ENCODE peak calls at places on chromosome 13, in nine cellular contexts. F is Peyer's patch; A is stimulated activated CD8-positive, alpha-beta memory T cell treated with anti-CD3 and anti-CD28 coated beads, Interleukin-2, amount 100 ng/mL, for 1 hour; X is CD4-positive, alpha-beta memory T cell; U is neural crest cell; S is activated CD8-positive, alpha-beta T cell treated with anti-CD3 and anti-CD28 coated beads for 36 hours; M is stimulated activated CD4-positive, alpha-beta T cell treated with anti-CD3 and anti-CD28 coated beads, Interleukin-1b, Interleukin-23, amount 100 ng/mL, for 1 hour; O is heart right ventricle; K is HL-60. L is an unnamed sample.

GRCh38 chr13:25046985-25047660 is 48.8 kb upstream of the PABPC3 start:
- DNase-seq in F (no peak), A (no peak), X (no peak), U (peak; percentile 67), S (no peak), M (no peak), O (no peak), K (no peak), L (no peak)

GRCh38 chr13:38635030-38635429 is 51.8 kb upstream of the FREM2 start:
- DNase-seq in F (no peak), A (no peak), X (no peak), U (no peak), S (no peak), M (no peak), O (no peak), K (no peak), L (no peak)

GRCh38 chr13:33348366-33348765 is 62.8 kb upstream of the STARD13 start:
- DNase-seq in F (no peak), A (no peak), X (no peak), U (no peak), S (no peak), M (no peak), O (no peak), K (no peak), L (no peak)

GRCh38 chr13:113608246-113608635 is 23.7 kb downstream of the TFDP1 start:
- DNase-seq in F (no peak), A (no peak), X (no peak), U (no peak), S (no peak), M (no peak), O (no peak), K (no peak), L (no peak)

GRCh38 chr13:49340161-49340560 is 92.4 kb downstream of the CDADC1 start:
- DNase-seq in F (no peak), A (no peak), X (no peak), U (no peak), S (no peak), M (no peak), O (no peak), K (no peak), L (no peak)

GRCh38 chr13:102280366-102280765 is 121.5 kb downstream of the FGF14 start:
- DNase-seq in F (no peak), A (no peak), X (no peak), U (no peak), S (no peak), M (no peak), O (no peak), K (no peak), L (no peak)

GRCh38 chr13:30103161-30103858 is 204.0 kb downstream of the KATNAL1 start:
- DNase-seq in F (no peak), A (no peak), X (no peak), U (no peak), S (no peak), M (no peak), O (no peak), K (peak; percentile 56), L (no peak)

GRCh38 chr13:27476943-27477681 is 26.7 kb upstream of the MTIF3 start:
- DNase-seq in F (no peak), A (no peak), X (no peak), U (no peak), S (no peak), M (no peak), O (no peak), K (no peak), L (no peak)

GRCh38 chr13:45374917-45375316 is 33.9 kb upstream of the TPT1 start:
- DNase-seq in F (no peak), A (no peak), X (no peak), U (no peak), S (no peak), M (no peak), O (no peak), K (no peak), L (no peak)

GRCh38 chr13:44142540-44142867 is 231.1 kb upstream of the SERP2 start:
- DNase-seq in F (no peak), A (no peak), X (no peak), U (no peak), S (no peak), M (no peak), O (no peak), K (no peak), L (no peak)

GRCh38 chr13:39405596-39405995 is 197.4 kb downstream of the LHFPL6 start:
- DNase-seq in F (no peak), A (no peak), X (no peak), U (no peak), S (no peak), M (no peak), O (no peak), K (no peak), L (no peak)

GRCh38 chr13:76697277-76697676 is 188.9 kb downstream of the KCTD12 start:
- DNase-seq in F (no peak), A (no peak), X (no peak), U (no peak), S (no peak), M (no peak), O (no peak), K (no peak), L (no peak)

GRCh38 chr13:103100795-103101194 is 34.6 kb upstream of the SLC10A2 start:
- DNase-seq in F (no peak), A (no peak), X (no peak), U (no peak), S (no peak), M (no peak), O (no peak), K (no peak), L (no peak)

GRCh38 chr13:32330438-32330837 is 15.1 kb downstream of the BRCA2 start:
- DNase-seq in F (no peak), A (no peak), X (no peak), U (no peak), S (no peak), M (no peak), O (no peak), K (no peak), L (no peak)

GRCh38 chr13:48858523-48858922 is 117.2 kb upstream of the FNDC3A start:
- DNase-seq in F (no peak), A (no peak), X (no peak), U (no peak), S (no peak), M (no peak), O (no peak), K (no peak), L (no peak)

GRCh38 chr13:50125556-50126377 is 110.5 kb downstream of the KCNRG start:
- DNase-seq in F (peak; percentile 97), A (peak; percentile 73), X (peak; percentile 83), U (peak; percentile 41), S (peak; percentile 90), M (peak; percentile 82), O (peak; percentile 94), K (peak; percentile 85), L (peak; percentile 89)

GRCh38 chr13:97372929-97373328 is 61.0 kb upstream of the RAP2A start:
- DNase-seq in F (no peak), A (no peak), X (no peak), U (no peak), S (no peak), M (no peak), O (no peak), K (no peak), L (no peak)

GRCh38 chr13:32264407-32264806 is 50.8 kb downstream of the ZAR1L start:
- DNase-seq in F (no peak), A (no peak), X (no peak), U (no peak), S (no peak), M (no peak), O (peak; percentile 69), K (no peak), L (no peak)

GRCh38 chr13:76885203-76886004 is 801 bp downstream of the KCTD12 start:
- DNase-seq in F (peak; percentile 73), A (peak; percentile 24), X (peak; percentile 56), U (peak; percentile 40), S (peak; percentile 66), M (peak; percentile 7), O (peak; percentile 71), K (no peak), L (no peak)

GRCh38 chr13:48750588-48751383 is 97.1 kb downstream of the CYSLTR2 start:
- DNase-seq in F (no peak), A (no peak), X (no peak), U (no peak), S (no peak), M (no peak), O (peak; percentile 42), K (no peak), L (no peak)

GRCh38 chr13:42525035-42525504 is 48.9 kb upstream of the TNFSF11 start:
- DNase-seq in F (no peak), A (no peak), X (no peak), U (no peak), S (no peak), M (no peak), O (no peak), K (no peak), L (no peak)

GRCh38 chr13:100875392-100876043 is 200.9 kb upstream of the TMTC4 start:
- DNase-seq in F (no peak), A (no peak), X (no peak), U (no peak), S (peak; percentile 35), M (no peak), O (no peak), K (no peak), L (no peak)

GRCh38 chr13:37869506-37869755 is 141 bp downstream of the TRPC4 start:
- DNase-seq in F (no peak), A (no peak), X (no peak), U (no peak), S (no peak), M (no peak), O (no peak), K (no peak), L (no peak)

GRCh38 chr13:73991884-73992283 is 142.3 kb downstream of the KLF12 start:
- DNase-seq in F (no peak), A (no peak), X (no peak), U (no peak), S (no peak), M (no peak), O (no peak), K (no peak), L (peak; percentile 88)

GRCh38 chr13:51105046-51105445 is 6.0 kb downstream of the C13orf42 start:
- DNase-seq in F (no peak), A (no peak), X (no peak), U (no peak), S (no peak), M (no peak), O (no peak), K (no peak), L (no peak)

GRCh38 chr13:111907341-111907880 is 159.5 kb upstream of the SOX1 start:
- DNase-seq in F (no peak), A (no peak), X (no peak), U (no peak), S (no peak), M (no peak), O (no peak), K (no peak), L (no peak)

GRCh38 chr13:100855151-100855550 is 180.6 kb upstream of the TMTC4 start:
- DNase-seq in F (no peak), A (no peak), X (no peak), U (no peak), S (no peak), M (no peak), O (no peak), K (no peak), L (no peak)

L was measured in Jurkat, Clone E6-1.